ENCODE peak calls at places on chromosome 14, in ten cellular contexts. A is Caki2; Z is activated CD4-positive, CD25-positive, alpha-beta regulatory T cell; K is activated naive CD4-positive, alpha-beta T cell; R is GM23248; P is non-pigmented ciliary epithelial cell; Q is ecto neural progenitor cell; V is AG08395; W is ovary; H is activated CD4-positive, alpha-beta T cell treated with anti-CD3 and anti-CD28 coated beads, Interleukin-2, amount 50 U/mL, for 1 hour. G is an unnamed sample.

GRCh38 chr14:104514156-104514848 is 65.3 kb upstream of the C14orf180 start:
- DNase-seq in A (no peak), Z (no peak), K (no peak), R (no peak), P (no peak), Q (no peak), V (no peak), W (no peak), H (no peak), G (no peak)

GRCh38 chr14:104580961-104581360 is 1.4 kb downstream of the C14orf180 start:
- DNase-seq in A (no peak), Z (no peak), K (no peak), R (no peak), P (no peak), Q (no peak), V (no peak), W (no peak), H (no peak), G (no peak)

GRCh38 chr14:71720978-71721624 is 211.1 kb upstream of the RGS6 start:
- DNase-seq in A (peak; percentile 5), Z (no peak), K (no peak), R (peak; percentile 87), P (no peak), Q (peak; percentile 63), V (peak; percentile 72), W (no peak), H (no peak), G (no peak)

GRCh38 chr14:33163109-33163508 is 224.4 kb downstream of the NPAS3 start:
- DNase-seq in A (no peak), Z (no peak), K (no peak), R (no peak), P (no peak), Q (no peak), V (no peak), W (no peak), H (no peak), G (no peak)

GRCh38 chr14:26621366-26621765 is 23.5 kb upstream of the NOVA1 start:
- DNase-seq in A (no peak), Z (no peak), K (no peak), R (peak; percentile 52), P (no peak), Q (no peak), V (no peak), W (no peak), H (no peak), G (no peak)

GRCh38 chr14:98957211-98958047 is 314.6 kb downstream of the BCL11B start:
- DNase-seq in A (no peak), Z (no peak), K (no peak), R (peak; percentile 91), P (peak; percentile 4), Q (peak; percentile 26), V (peak; percentile 91), W (peak; percentile 59), H (no peak), G (no peak)

GRCh38 chr14:31843361-31844091 is 233.6 kb upstream of the ARHGAP5 start:
- DNase-seq in A (peak; percentile 17), Z (no peak), K (no peak), R (peak; percentile 48), P (no peak), Q (no peak), V (no peak), W (no peak), H (no peak), G (no peak)

GRCh38 chr14:68708343-68708742 is 84.5 kb downstream of the ZFP36L1 start:
- DNase-seq in A (no peak), Z (no peak), K (no peak), R (no peak), P (no peak), Q (no peak), V (no peak), W (no peak), H (no peak), G (no peak)

GRCh38 chr14:95513261-95513660 is 3.2 kb downstream of the SYNE3 start:
- DNase-seq in A (no peak), Z (no peak), K (no peak), R (no peak), P (no peak), Q (no peak), V (no peak), W (no peak), H (no peak), G (no peak)

GRCh38 chr14:95286649-95287048 is 33.1 kb downstream of the CLMN start:
- DNase-seq in A (no peak), Z (no peak), K (no peak), R (no peak), P (no peak), Q (no peak), V (no peak), W (no peak), H (no peak), G (no peak)

GRCh38 chr14:77580964-77581505 is 35.4 kb downstream of the SPTLC2 start:
- DNase-seq in A (peak; percentile 64), Z (no peak), K (no peak), R (peak; percentile 70), P (peak; percentile 45), Q (no peak), V (peak; percentile 29), W (no peak), H (no peak), G (peak; percentile 26)

GRCh38 chr14:20652996-20653975 is 11.8 kb upstream of the OR6S1 start:
- DNase-seq in A (peak; percentile 53), Z (no peak), K (peak; percentile 14), R (peak; percentile 52), P (no peak), Q (peak; percentile 88), V (peak; percentile 37), W (no peak), H (peak; percentile 41), G (no peak)

GRCh38 chr14:65904988-65905387 is 492.5 kb downstream of the FUT8 start:
- DNase-seq in A (no peak), Z (no peak), K (no peak), R (no peak), P (no peak), Q (no peak), V (no peak), W (no peak), H (no peak), G (no peak)

GRCh38 chr14:64756712-64757111 is 52.5 kb downstream of the PLEKHG3 start:
- DNase-seq in A (no peak), Z (no peak), K (no peak), R (no peak), P (no peak), Q (no peak), V (no peak), W (peak; percentile 9), H (no peak), G (no peak)

GRCh38 chr14:85280074-85280473 is 249.9 kb upstream of the FLRT2 start:
- DNase-seq in A (no peak), Z (no peak), K (no peak), R (peak; percentile 3), P (no peak), Q (no peak), V (peak; percentile 12), W (no peak), H (no peak), G (no peak)

GRCh38 chr14:51628230-51628629 is 23.5 kb upstream of the FRMD6 start:
- DNase-seq in A (no peak), Z (no peak), K (no peak), R (no peak), P (no peak), Q (no peak), V (no peak), W (no peak), H (no peak), G (no peak)

GRCh38 chr14:20606190-20606901 is 15.2 kb upstream of the RNASE12 start:
- DNase-seq in A (no peak), Z (no peak), K (no peak), R (peak; percentile 59), P (no peak), Q (no peak), V (peak; percentile 40), W (no peak), H (no peak), G (no peak)

GRCh38 chr14:66141733-66142132 is 344.4 kb upstream of the CCDC196 start:
- DNase-seq in A (no peak), Z (no peak), K (no peak), R (no peak), P (no peak), Q (no peak), V (no peak), W (no peak), H (no peak), G (no peak)

GRCh38 chr14:100146548-100147091 is 12.8 kb downstream of the DEGS2 start:
- DNase-seq in A (no peak), Z (no peak), K (no peak), R (no peak), P (no peak), Q (no peak), V (no peak), W (no peak), H (peak; percentile 20), G (no peak)

GRCh38 chr14:61076531-61076930 is 95.5 kb downstream of the SLC38A6 start:
- DNase-seq in A (no peak), Z (no peak), K (no peak), R (peak; percentile 89), P (no peak), Q (no peak), V (peak; percentile 31), W (no peak), H (no peak), G (no peak)

GRCh38 chr14:97970222-97970621 is 1173.0 kb downstream of the VRK1 start:
- DNase-seq in A (no peak), Z (no peak), K (no peak), R (no peak), P (no peak), Q (no peak), V (no peak), W (no peak), H (no peak), G (no peak)

GRCh38 chr14:47269788-47270492 is 405.5 kb downstream of the MDGA2 start:
- DNase-seq in A (no peak), Z (no peak), K (no peak), R (peak; percentile 4), P (no peak), Q (no peak), V (no peak), W (no peak), H (no peak), G (no peak)

GRCh38 chr14:101018561-101019290 is 115.2 kb upstream of the RTL1 start:
- DNase-seq in A (no peak), Z (no peak), K (no peak), R (no peak), P (no peak), Q (peak; percentile 23), V (no peak), W (peak; percentile 18), H (no peak), G (no peak)

GRCh38 chr14:64720190-64720589 is 16.0 kb downstream of the PLEKHG3 start:
- DNase-seq in A (peak; percentile 90), Z (no peak), K (no peak), R (peak; percentile 87), P (peak; percentile 81), Q (no peak), V (peak; percentile 38), W (no peak), H (no peak), G (no peak)

GRCh38 chr14:95140060-95140858 is 17.1 kb downstream of the DICER1 start:
- DNase-seq in A (no peak), Z (no peak), K (no peak), R (peak; percentile 80), P (no peak), Q (no peak), V (peak; percentile 16), W (no peak), H (no peak), G (no peak)

G was measured in BJ.